ENCODE peak calls at places on chromosomes 2 and 18, in four cellular contexts. K is K562, M is HepG2, I is SK-N-SH. R is an unnamed sample.

GRCh38 chr2:47155091-47155876 is at the start of gene STPG4:
- DNase-seq in I (no peak), K (no peak), M (no peak), R (no peak)

GRCh38 chr2:159326569-159327255 is 40.2 kb upstream of the WDSUB1 start:
- DNase-seq in K (no peak), M (no peak), I (no peak), R (peak)

GRCh38 chr2:132416996-132417395 is 391 bp downstream of the GPR39 start:
- DNase-seq in I (peak), K (no peak), M (no peak), R (no peak)

GRCh38 chr2:193695367-193695766 is 1500.6 kb upstream of the TMEFF2 start:
- DNase-seq in M (peak), I (peak), K (peak), R (no peak)

GRCh38 chr2:165745916-165746315 is 48.1 kb downstream of the GALNT3 start:
- DNase-seq in M (no peak), I (no peak), K (no peak), R (no peak)

GRCh38 chr2:84841577-84841976 is 39.3 kb downstream of the TRABD2A start:
- DNase-seq in M (no peak), K (no peak), I (no peak), R (no peak)

GRCh38 chr2:173720310-173720709 is 244.9 kb downstream of the SP3 start:
- DNase-seq in K (no peak), I (no peak), M (no peak), R (no peak)

GRCh38 chr2:144378551-144378950 is 141.4 kb downstream of the ZEB2 start:
- DNase-seq in I (no peak), M (no peak), K (no peak), R (no peak)

GRCh38 chr2:149595069-149595963 is 7.7 kb upstream of the MMADHC start:
- DNase-seq in I (no peak), K (no peak), M (no peak), R (no peak)

GRCh38 chr2:235924675-235925063 is 243.5 kb downstream of the GBX2 start:
- DNase-seq in K (no peak), I (no peak), M (peak), R (no peak)

GRCh38 chr18:11887305-11888262 is 20.5 kb downstream of the MPPE1 start:
- DNase-seq in K (no peak), I (no peak), M (peak), R (no peak)

GRCh38 chr2:85623991-85624390 is 8.0 kb downstream of the USP39 start:
- DNase-seq in M (no peak), K (no peak), I (no peak), R (no peak)

GRCh38 chr2:188369365-188369764 is 77.7 kb downstream of the GULP1 start:
- DNase-seq in I (peak), K (peak), M (peak), R (peak)

GRCh38 chr2:171793691-171794678 is 100.1 kb downstream of the SLC25A12 start:
- DNase-seq in K (no peak), M (no peak), I (no peak), R (no peak)

GRCh38 chr18:79918089-79919011 is 33.1 kb downstream of the SLC66A2 start:
- DNase-seq in I (no peak), K (no peak), M (no peak), R (no peak)

GRCh38 chr2:226524381-226524843 is 275.2 kb downstream of the IRS1 start:
- DNase-seq in I (no peak), M (peak), K (no peak), R (no peak)

GRCh38 chr18:58721586-58722160 is 50.4 kb downstream of the MALT1 start:
- DNase-seq in I (no peak), M (no peak), K (no peak), R (no peak)

GRCh38 chr2:231565915-231566594 is 26.6 kb upstream of the TEX44 start:
- DNase-seq in M (no peak), K (no peak), I (peak), R (no peak)

GRCh38 chr2:119409506-119409905 is 22.1 kb upstream of the TMEM37 start:
- DNase-seq in K (no peak), I (no peak), M (no peak), R (no peak)
- TF ChIP-seq GABPA in K (no peak), I (no peak), M (no peak), R (no peak)

GRCh38 chr2:186349508-186349907 is 136.6 kb upstream of the ZC3H15 start:
- DNase-seq in K (no peak), M (no peak), I (no peak), R (peak)

GRCh38 chr2:186348200-186348599 is 137.9 kb upstream of the ZC3H15 start:
- DNase-seq in I (no peak), K (no peak), M (no peak), R (no peak)

GRCh38 chr2:186345745-186346144 is 140.3 kb upstream of the ZC3H15 start:
- DNase-seq in I (no peak), M (no peak), K (no peak), R (no peak)

GRCh38 chr2:186346216-186346615 is 139.8 kb upstream of the ZC3H15 start:
- DNase-seq in K (no peak), I (no peak), M (no peak), R (no peak)

GRCh38 chr2:186347472-186347871 is 138.6 kb upstream of the ZC3H15 start:
- DNase-seq in M (no peak), K (no peak), I (peak), R (no peak)
- TF ChIP-seq GABPA in M (no peak), K (no peak), I (no peak), R (no peak)

DNA sequence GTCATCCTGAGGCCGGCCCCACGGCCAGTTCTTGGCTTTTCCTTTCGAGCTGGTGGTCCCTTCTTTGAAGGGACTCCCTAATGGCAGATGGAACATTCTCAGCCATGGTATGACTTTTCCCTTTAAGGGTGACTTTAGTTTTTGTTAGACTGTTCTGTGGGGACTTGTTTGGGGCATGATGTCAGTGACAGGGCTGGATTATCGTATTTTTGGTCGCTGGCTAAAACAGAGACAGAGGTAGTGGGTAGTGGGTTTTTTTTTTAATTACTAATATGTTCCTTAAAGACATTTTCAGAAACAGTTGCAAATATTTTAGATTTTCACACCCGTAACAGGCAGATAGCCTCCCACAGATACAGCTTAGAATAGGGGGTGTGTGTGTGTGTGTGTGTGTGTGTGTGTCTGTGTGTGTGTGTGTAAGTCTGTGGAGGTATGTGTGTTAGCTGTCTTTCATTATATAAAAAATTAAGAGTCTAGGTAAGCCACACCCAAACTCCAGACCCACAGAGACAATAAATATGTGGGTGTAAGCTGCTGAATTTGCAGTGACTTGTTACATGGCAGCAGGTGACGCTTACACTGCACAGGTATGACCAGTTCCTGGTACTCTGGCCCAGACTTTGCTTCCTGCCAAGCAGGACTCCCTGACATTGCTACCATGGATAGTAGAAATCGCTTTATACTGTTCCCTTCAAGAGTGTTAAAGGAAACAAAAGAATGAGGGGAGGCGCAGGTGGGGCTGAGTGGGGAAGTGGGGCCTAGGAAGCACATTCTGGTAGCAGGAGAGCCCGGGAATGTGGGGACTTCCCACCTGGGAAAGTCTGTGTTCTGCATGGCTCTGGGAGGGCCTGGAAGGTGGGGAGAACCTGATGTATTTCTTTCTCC is 20.9 kb downstream of the NCK2 start:
- DNase-seq in M (no peak), K (no peak), I (no peak), R (no peak)
- TF ChIP-seq GABPA in M (no peak), K (no peak), I (no peak), R (no peak)

GRCh38 chr2:97931118-97931850 is 64.5 kb downstream of the TMEM131 start:
- DNase-seq in M (no peak), I (no peak), K (no peak), R (peak)

GRCh38 chr2:97932975-97933662 is 62.6 kb downstream of the TMEM131 start:
- DNase-seq in K (no peak), I (no peak), M (no peak), R (no peak)

GRCh38 chr2:97931851-97932211 is 63.9 kb downstream of the TMEM131 start:
- DNase-seq in I (no peak), M (no peak), K (no peak), R (no peak)

GRCh38 chr2:97935719-97936161 is 60.0 kb downstream of the TMEM131 start:
- DNase-seq in I (peak), M (peak), K (peak), R (no peak)

DNA sequence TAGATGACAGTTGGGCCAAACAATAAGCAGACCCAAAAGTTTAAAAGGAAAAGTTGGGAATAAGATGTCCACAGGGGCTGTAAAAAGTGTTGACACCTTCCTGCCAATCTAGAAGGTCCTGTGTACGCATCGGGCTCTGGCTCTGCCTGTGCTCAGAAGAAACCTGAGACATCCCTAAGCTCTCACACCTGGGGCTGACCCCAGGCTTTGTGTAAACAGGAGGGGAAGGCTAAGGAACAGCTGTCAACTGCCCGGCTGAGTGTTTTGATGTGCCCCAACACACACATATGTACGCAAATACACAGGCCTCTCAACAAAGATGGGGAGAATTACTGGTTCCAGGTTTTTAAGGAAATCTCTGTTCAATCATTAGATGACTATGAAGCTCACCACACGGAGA is 59.5 kb downstream of the TMEM131 start:
- DNase-seq in M (peak), I (no peak), K (peak), R (no peak)
- TF ChIP-seq GABPA in M (no peak), I (no peak), K (no peak), R (no peak)

DNA sequence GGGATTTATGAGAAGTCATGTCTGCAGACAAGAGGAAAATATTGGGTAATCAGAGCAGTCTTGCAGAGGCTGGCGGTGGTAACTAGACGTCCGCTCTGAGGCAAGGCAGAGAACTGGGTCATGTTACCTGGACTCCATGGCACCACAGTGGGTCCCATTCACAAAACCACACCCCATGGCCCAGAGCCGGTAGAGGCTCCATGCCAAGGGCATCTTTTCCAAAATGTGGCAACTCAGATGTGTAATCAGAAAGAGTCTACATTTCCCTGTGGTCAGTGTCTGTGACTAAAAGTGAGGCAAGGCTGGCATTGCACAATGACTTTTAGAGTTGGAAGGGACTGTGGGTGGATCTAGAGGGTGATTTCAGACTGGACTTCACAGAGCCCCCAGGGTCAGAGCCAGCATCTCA is 113.1 kb downstream of the MREG start:
- DNase-seq in I (no peak), K (no peak), M (peak), R (peak)
- TF ChIP-seq GABPA in I (no peak), K (no peak), M (no peak), R (no peak)

DNA sequence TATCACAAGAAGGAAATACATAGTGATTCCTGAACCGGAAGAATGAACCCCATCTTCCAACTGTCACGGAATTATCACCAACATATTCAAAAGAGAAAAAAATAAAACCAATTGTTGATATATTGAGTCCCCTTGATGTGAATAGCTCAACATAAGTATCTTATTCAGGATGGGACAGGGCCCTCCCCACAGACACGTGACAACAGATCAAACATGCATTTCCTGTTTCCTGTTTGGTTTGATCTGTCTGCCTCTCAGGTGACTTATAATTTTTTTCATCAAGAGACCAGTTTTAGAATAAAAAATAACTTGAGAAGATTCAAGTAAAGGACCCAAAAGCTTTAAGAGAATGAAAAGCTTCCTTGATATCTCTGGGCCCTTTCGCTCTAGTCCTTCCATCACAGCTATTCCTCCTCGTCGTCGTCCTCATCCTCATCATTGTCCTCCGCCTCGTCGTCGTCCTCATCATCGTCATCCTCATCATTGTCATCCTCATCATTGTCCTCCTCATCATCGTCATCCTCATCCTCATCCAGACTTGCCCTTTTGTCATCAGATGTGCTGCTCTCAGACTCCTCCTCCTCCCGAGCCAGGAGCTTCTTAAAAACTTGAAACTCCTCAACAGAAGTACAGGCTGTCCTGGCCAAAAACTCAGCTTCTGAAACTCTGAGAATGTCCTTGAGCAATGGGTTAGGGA is 6.3 kb downstream of the MTERF4 start:
- DNase-seq in I (no peak), K (no peak), M (no peak), R (no peak)
- TF ChIP-seq GABPA in I (no peak), K (no peak), M (no peak), R (no peak)

DNA sequence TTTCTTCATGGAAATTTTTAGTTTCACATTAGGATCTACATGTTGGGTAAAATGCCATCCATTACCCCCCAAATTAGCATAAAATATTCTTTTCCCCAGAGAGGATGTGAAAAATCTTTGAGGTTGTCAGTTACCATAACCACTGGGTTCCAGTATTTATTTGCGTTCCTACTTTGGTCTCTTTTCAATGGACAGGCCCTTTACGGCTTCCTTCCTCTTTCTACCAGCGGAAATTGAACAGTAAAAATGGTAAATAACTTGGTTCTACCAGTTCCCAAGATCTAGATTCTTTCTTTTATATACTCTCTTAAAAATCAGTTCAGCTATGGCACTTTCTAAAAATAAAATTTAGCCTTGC is 169.2 kb upstream of the APCDD1 start:
- DNase-seq in I (no peak), M (no peak), K (no peak), R (no peak)
- TF ChIP-seq GABPA in I (no peak), M (no peak), K (no peak), R (no peak)

GRCh38 chr18:48022021-48022420 is 91.6 kb upstream of the SMAD2 start:
- DNase-seq in K (no peak), M (no peak), I (no peak), R (no peak)

GRCh38 chr18:48023334-48024008 is 93.0 kb upstream of the SMAD2 start:
- DNase-seq in I (peak), K (peak), M (peak), R (peak)

GRCh38 chr18:48021273-48021914 is 90.9 kb upstream of the SMAD2 start:
- DNase-seq in I (no peak), M (no peak), K (no peak), R (no peak)

GRCh38 chr18:48024009-48024512 is 93.6 kb upstream of the SMAD2 start:
- DNase-seq in I (no peak), K (no peak), M (no peak), R (no peak)

GRCh38 chr18:48022531-48023330 is 92.3 kb upstream of the SMAD2 start:
- DNase-seq in K (peak), M (peak), I (peak), R (peak)
- TF ChIP-seq GABPA in K (no peak), M (no peak), I (no peak), R (no peak)

GRCh38 chr2:205477016-205477705 is 205.1 kb upstream of the NRP2 start:
- DNase-seq in M (no peak), K (no peak), I (no peak), R (no peak)

GRCh38 chr2:205471776-205472175 is 210.5 kb upstream of the NRP2 start:
- DNase-seq in M (no peak), I (no peak), K (no peak), R (no peak)

GRCh38 chr2:205473791-205474190 is 208.5 kb upstream of the NRP2 start:
- DNase-seq in M (no peak), K (no peak), I (no peak), R (no peak)

DNA sequence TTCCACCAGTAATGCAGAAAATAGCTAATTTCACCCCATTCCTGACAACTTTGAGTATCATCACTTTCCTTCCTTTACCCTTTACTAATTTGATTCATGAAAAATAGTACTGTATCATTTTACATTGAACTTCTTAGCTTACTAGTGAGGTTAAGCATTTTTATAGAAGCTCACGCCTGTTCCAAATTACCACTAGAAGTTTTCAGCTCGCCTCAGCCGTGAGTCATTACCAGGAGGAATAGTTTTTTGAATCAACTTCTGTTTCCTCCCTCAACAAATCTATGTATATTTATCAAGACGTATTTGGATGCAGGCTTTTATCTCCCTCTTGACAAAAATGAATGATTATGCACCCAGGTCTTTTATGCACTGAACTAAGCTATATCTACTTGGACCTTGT is 207.6 kb upstream of the NRP2 start:
- DNase-seq in I (no peak), K (no peak), M (no peak), R (no peak)
- TF ChIP-seq GABPA in I (no peak), K (no peak), M (no peak), R (no peak)

GRCh38 chr2:57218206-57218605 is 828.4 kb upstream of the VRK2 start:
- DNase-seq in K (no peak), M (no peak), I (no peak), R (no peak)

GRCh38 chr2:57217013-57217412 is 829.6 kb upstream of the VRK2 start:
- DNase-seq in M (no peak), I (no peak), K (no peak), R (no peak)
- TF ChIP-seq GABPA in M (no peak), I (no peak), K (no peak), R (no peak)